ENCODE peak calls at places on chromosomes 1 and 21, in four cellular contexts. S is heart right ventricle, E is stomach, C is lower lobe of right lung. F is an unnamed sample.

GRCh38 chr1:41670558-41670957 is 186.1 kb upstream of the EDN2 start:
- DNase-seq in C (no peak), S (no peak), E (no peak), F (no peak)

GRCh38 chr1:24683713-24684162 is 40.6 kb downstream of the SRRM1 start:
- DNase-seq in E (no peak), C (no peak), S (no peak), F (no peak)

GRCh38 chr1:77421504-77422233 is 139.8 kb downstream of the AK5 start:
- DNase-seq in E (no peak), S (no peak), C (no peak), F (no peak)

GRCh38 chr1:10980094-10980577 is 32.3 kb upstream of the TARDBP start:
- DNase-seq in E (peak; percentile 88), S (peak; percentile 72), C (peak; percentile 86), F (peak; percentile 90)

GRCh38 chr1:1306070-1306660 is 1.6 kb downstream of the ACAP3 start:
- DNase-seq in E (no peak), C (no peak), S (no peak), F (no peak)

GRCh38 chr1:80218112-80218511 is 1211.6 kb upstream of the ADGRL4 start:
- DNase-seq in E (no peak), S (no peak), C (no peak), F (no peak)

GRCh38 chr1:236122176-236122575 is 20.2 kb upstream of the GPR137B start:
- DNase-seq in S (no peak), C (no peak), E (no peak), F (no peak)

GRCh38 chr1:196738730-196739129 is 35.9 kb upstream of the CFHR3 start:
- DNase-seq in E (no peak), S (no peak), C (no peak), F (no peak)

GRCh38 chr1:159799446-159799985 is 2.6 kb upstream of the FCRL6 start:
- DNase-seq in E (no peak), S (no peak), C (no peak), F (no peak)

GRCh38 chr1:10943991-10944730 is 68.3 kb upstream of the TARDBP start:
- DNase-seq in C (peak; percentile 51), S (peak; percentile 42), E (peak; percentile 63), F (no peak)

GRCh38 chr1:5351366-5351765 is 640.9 kb downstream of the NPHP4 start:
- DNase-seq in E (no peak), C (no peak), S (no peak), F (no peak)

GRCh38 chr1:54774820-54775498 is 10.6 kb upstream of the PARS2 start:
- DNase-seq in E (no peak), C (no peak), S (no peak), F (no peak)

GRCh38 chr21:28538987-28539622 is 453.6 kb downstream of the LTN1 start:
- DNase-seq in S (no peak), C (no peak), E (no peak), F (no peak)

GRCh38 chr1:201269900-201270410 is 13.4 kb upstream of the PKP1 start:
- DNase-seq in E (no peak), C (no peak), S (no peak), F (no peak)

GRCh38 chr1:58358311-58358710 is 188.2 kb downstream of the OMA1 start:
- DNase-seq in S (no peak), E (no peak), C (no peak), F (no peak)

GRCh38 chr1:29876902-29877301 is 640.6 kb downstream of the PTPRU start:
- DNase-seq in C (no peak), E (no peak), S (no peak), F (no peak)

GRCh38 chr1:24058671-24059455 is 53.1 kb downstream of the MYOM3 start:
- DNase-seq in E (no peak), S (no peak), C (no peak), F (no peak)

GRCh38 chr1:85581802-85582686 is 1.5 kb downstream of the CCN1 start:
- DNase-seq in C (peak; percentile 80), S (peak; percentile 38), E (no peak), F (no peak)

GRCh38 chr1:218480691-218481099 is 135.6 kb downstream of the TGFB2 start:
- DNase-seq in S (no peak), C (no peak), E (no peak), F (no peak)

GRCh38 chr1:233790662-233791371 is 113.7 kb upstream of the SLC35F3 start:
- DNase-seq in C (no peak), S (peak; percentile 28), E (peak; percentile 28), F (no peak)

GRCh38 chr21:42570362-42570761 is 56.7 kb downstream of the SLC37A1 start:
- DNase-seq in C (no peak), S (no peak), E (peak; percentile 14), F (peak; percentile 49)
- H3K4me1 ChIP-seq in C (peaks cover 14% of the 10 kb centered on the region), S (no peaks in the 10 kb centered on the region), E (no peaks in the 10 kb centered on the region), F (no peaks in the 10 kb centered on the region)

GRCh38 chr1:33377750-33378149 is 53.1 kb downstream of the PHC2 start:
- DNase-seq in S (no peak), C (no peak), E (no peak), F (no peak)

GRCh38 chr1:33380811-33381210 is 50.1 kb downstream of the PHC2 start:
- DNase-seq in E (no peak), C (no peak), S (no peak), F (no peak)

GRCh38 chr1:33378976-33379375 is 51.9 kb downstream of the PHC2 start:
- DNase-seq in C (no peak), S (no peak), E (no peak), F (no peak)

GRCh38 chr1:33378524-33378923 is 52.4 kb downstream of the PHC2 start:
- DNase-seq in C (no peak), E (no peak), S (no peak), F (no peak)

DNA sequence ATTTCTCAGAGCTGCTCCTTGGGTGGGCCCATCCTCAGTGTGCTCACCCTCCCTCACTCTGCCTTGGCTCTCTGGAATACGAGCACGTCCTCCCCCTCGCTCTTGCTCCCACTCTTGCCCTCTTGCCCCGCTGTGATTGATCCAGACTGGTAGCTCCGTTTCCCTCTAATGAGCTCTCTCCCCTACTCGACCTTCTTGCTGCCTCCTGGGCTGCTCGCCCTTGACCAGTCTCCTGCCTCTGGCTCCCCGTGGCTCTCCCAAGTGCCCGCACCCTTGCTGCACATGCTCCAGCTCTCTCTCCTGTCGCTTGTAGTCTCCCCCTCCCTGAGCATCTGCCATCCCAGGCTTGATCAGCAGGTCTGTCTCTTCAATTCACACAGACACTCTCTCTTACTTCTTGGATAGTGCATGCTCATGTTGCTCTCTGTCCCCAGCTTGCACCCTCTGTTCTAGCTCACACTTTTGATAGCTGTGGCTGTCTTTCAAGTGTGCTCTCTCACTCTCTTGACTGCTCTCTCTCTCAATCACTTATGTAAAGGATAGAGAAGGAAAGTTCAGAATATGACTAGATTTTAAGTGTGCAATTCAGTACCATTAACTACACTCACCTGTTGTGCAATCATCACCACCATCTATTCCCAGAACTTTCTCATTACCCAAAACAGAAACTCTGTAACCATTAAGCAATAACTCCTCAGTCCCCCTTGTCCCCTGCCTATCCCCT is 51.1 kb downstream of the PHC2 start:
- DNase-seq in S (no peak), C (no peak), E (no peak), F (no peak)
- H3K4me1 ChIP-seq in S (peaks cover 81% of the 10 kb centered on the region), C (peaks cover 18% of the 10 kb centered on the region), E (peaks cover 8% of the 10 kb centered on the region), F (no peaks in the 10 kb centered on the region)

GRCh38 chr1:48803474-48803873 is 26.8 kb upstream of the BEND5 start:
- DNase-seq in S (no peak), E (no peak), C (no peak), F (no peak)
- H3K4me1 ChIP-seq in S (no peaks in the 10 kb centered on the region), E (no peaks in the 10 kb centered on the region), C (no peaks in the 10 kb centered on the region), F (no peaks in the 10 kb centered on the region)

DNA sequence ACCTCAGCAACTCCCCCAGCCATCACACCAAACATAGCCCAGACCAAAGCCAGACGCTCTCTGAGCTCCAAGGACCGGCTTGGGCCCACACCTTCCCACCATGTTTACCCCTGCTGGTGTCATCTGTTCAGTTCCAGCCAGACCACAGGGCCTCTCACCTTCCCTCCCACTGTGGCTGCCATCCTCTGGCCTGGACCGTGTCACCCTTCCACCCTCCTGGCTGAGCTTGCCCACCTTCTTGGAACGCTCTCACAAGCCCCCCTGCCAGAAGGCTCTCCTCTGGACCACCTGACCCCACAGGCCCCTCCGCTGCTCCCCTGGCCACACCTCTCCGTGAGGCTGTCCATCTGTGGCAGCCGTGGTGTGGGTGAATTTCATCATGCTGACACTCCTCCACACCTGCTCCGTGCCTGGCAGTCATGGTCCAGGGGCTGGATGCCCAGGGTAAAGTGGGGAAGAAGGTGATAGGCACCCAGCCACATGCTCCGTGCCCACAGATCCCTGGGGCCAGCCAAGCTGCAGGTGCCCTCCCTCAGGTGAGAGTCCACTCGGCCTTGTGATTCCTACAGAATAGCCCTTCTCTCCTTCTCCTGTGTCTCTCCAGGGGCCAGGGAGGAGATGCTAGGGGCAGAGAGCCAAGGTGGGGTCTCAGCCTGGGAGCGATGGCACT is 16.6 kb upstream of the POFUT2 start:
- DNase-seq in S (no peak), C (peak; percentile 36), E (no peak), F (no peak)
- H3K4me1 ChIP-seq in S (peaks cover 74% of the 10 kb centered on the region), C (peaks cover 67% of the 10 kb centered on the region), E (peaks cover 36% of the 10 kb centered on the region), F (no peaks in the 10 kb centered on the region)

DNA sequence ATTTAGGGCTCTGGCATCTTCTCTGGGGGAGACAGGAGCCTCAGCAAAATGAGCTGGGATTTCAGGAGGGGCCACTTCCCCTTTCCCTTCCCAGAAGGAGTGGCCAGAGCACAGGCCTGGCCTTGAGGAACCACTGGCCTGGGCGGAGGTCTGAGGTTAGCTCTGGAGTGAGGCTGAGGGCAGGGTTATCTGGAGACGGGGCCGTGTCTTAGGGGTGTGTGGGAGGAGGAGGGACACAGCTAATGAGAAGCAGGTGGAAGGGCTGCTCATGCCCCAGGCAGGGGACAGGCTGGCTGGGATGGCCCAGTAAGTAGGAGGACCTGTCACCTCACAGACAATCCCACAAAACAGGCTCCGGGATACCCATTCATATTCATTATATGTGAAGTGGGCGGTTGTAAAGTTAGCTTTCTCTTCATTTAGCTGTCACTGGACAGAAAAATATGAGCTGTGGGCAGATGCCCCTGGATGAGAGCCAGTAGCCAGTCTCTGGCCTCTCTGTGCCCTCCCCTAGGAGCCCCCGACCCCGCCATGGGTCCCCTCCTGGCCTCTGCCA is 12.4 kb downstream of the ALX3 start:
- DNase-seq in E (no peak), S (no peak), C (peak; percentile 62), F (no peak)
- H3K4me1 ChIP-seq in E (no peaks in the 10 kb centered on the region), S (peaks cover 9% of the 10 kb centered on the region), C (peaks cover 3% of the 10 kb centered on the region), F (no peaks in the 10 kb centered on the region)

DNA sequence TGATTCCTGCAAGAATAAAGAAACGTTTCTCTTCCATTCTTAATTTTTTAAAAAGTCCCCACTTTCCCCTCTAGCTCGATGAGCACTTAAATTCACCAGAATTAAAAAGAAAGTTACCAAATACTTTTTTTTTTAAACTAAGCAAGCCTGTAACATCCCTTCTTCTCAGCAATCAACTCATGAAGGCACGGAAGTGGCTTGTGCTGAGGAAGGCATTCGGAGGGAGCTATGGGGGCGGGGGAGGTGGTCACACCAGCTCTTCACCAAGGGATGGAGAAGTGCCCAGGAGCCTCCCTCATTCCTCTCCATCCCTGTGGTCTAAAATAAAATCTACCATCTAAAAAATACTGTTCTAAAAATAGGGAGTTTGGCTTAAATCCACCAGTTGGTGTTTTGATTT is 61.3 kb downstream of the GADD45A start:
- DNase-seq in E (no peak), S (no peak), C (no peak), F (no peak)
- H3K4me1 ChIP-seq in E (peaks cover 53% of the 10 kb centered on the region), S (peaks cover 72% of the 10 kb centered on the region), C (peaks cover 31% of the 10 kb centered on the region), F (no peaks in the 10 kb centered on the region)